ENCODE peak calls at places on chromosomes 16 and 17, in seven cellular contexts. K is heart right ventricle, Q is transverse colon, J is upper lobe of right lung, I is K562, V is ovary, T is brain microvascular endothelial cell. R is an unnamed sample. For H3K27me3, the result is how much of the 10 kb centered on the place peaks cover.

GRCh38 chr16:49755291-49755611 is 100.7 kb downstream of the ZNF423 start:
- DNase-seq in K (no peak), Q (no peak), J (no peak), I (peak), V (no peak), T (peak), R (no peak)

GRCh38 chr16:66617728-66618127 is 13.2 kb downstream of the CMTM3 start:
- DNase-seq in K (no peak), Q (no peak), J (no peak), I (peak), V (no peak), T (no peak), R (no peak)

GRCh38 chr17:4947010-4947410 is 1.3 kb downstream of the PFN1 start:
- DNase-seq in K (no peak), Q (no peak), J (no peak), I (no peak), V (no peak), T (no peak), R (no peak)

GRCh38 chr17:1997146-1997586 is 28.0 kb downstream of the RTN4RL1 start:
- DNase-seq in K (no peak), Q (no peak), J (no peak), I (no peak), V (no peak), T (no peak), R (no peak)

GRCh38 chr16:29665294-29666077 is 2.4 kb downstream of the SPN start:
- DNase-seq in K (no peak), Q (no peak), J (peak), I (peak), V (no peak), T (no peak), R (no peak)

GRCh38 chr16:47817048-47817447 is 338.7 kb downstream of the ABCC12 start:
- DNase-seq in K (no peak), Q (no peak), J (no peak), I (no peak), V (no peak), T (no peak), R (no peak)

GRCh38 chr16:84294196-84295142 is at the start of gene WFDC1:
- DNase-seq in K (peak), Q (no peak), J (peak), I (no peak), V (peak), T (no peak), R (peak)

GRCh38 chr17:15511142-15511541 is 43.7 kb upstream of the CDRT4 start:
- DNase-seq in K (no peak), Q (no peak), J (no peak), I (no peak), V (no peak), T (no peak), R (no peak)

GRCh38 chr17:38877130-38877851 is 7.4 kb downstream of the LASP1 start:
- DNase-seq in K (no peak), Q (peak), J (no peak), I (no peak), V (peak), T (no peak), R (no peak)

GRCh38 chr16:47851026-47851610 is 304.7 kb downstream of the ABCC12 start:
- DNase-seq in K (no peak), Q (no peak), J (no peak), I (no peak), V (no peak), T (no peak), R (peak)

GRCh38 chr16:74297296-74297665 is 667 bp downstream of the PSMD7 start:
- DNase-seq in K (no peak), Q (peak), J (no peak), I (no peak), V (peak), T (peak), R (no peak)

GRCh38 chr17:42311240-42312034 is 23.1 kb downstream of the STAT5A start:
- DNase-seq in K (peak), Q (peak), J (peak), I (peak), V (peak), T (no peak), R (peak)

GRCh38 chr16:88284626-88285513 is 97.9 kb upstream of the ZNF469 start:
- DNase-seq in K (no peak), Q (no peak), J (no peak), I (no peak), V (no peak), T (no peak), R (no peak)

GRCh38 chr17:56824503-56824902 is 9.2 kb downstream of the C17orf67 start:
- DNase-seq in K (no peak), Q (no peak), J (no peak), I (no peak), V (no peak), T (no peak), R (no peak)

GRCh38 chr16:84024854-84025253 is 17.7 kb downstream of the SLC38A8 start:
- DNase-seq in K (no peak), Q (no peak), J (no peak), I (no peak), V (no peak), T (peak), R (no peak)

GRCh38 chr17:63356275-63356905 is 89.7 kb downstream of the CYB561 start:
- DNase-seq in K (no peak), Q (no peak), J (no peak), I (no peak), V (no peak), T (peak), R (no peak)

GRCh38 chr17:31678431-31678830 is 180.6 kb downstream of the COPRS start:
- DNase-seq in K (no peak), Q (no peak), J (no peak), I (no peak), V (no peak), T (no peak), R (no peak)

GRCh38 chr17:44610331-44610730 is 45.9 kb upstream of the MEIOC start:
- DNase-seq in K (no peak), Q (no peak), J (no peak), I (peak), V (no peak), T (no peak), R (no peak)

GRCh38 chr16:10078541-10078949 is 103.7 kb downstream of the GRIN2A start:
- DNase-seq in K (no peak), Q (no peak), J (no peak), I (no peak), V (no peak), T (no peak), R (peak)

GRCh38 chr16:10188236-10188635 is 6.0 kb upstream of the GRIN2A start:
- DNase-seq in K (no peak), Q (no peak), J (no peak), I (no peak), V (no peak), T (no peak), R (no peak)

DNA sequence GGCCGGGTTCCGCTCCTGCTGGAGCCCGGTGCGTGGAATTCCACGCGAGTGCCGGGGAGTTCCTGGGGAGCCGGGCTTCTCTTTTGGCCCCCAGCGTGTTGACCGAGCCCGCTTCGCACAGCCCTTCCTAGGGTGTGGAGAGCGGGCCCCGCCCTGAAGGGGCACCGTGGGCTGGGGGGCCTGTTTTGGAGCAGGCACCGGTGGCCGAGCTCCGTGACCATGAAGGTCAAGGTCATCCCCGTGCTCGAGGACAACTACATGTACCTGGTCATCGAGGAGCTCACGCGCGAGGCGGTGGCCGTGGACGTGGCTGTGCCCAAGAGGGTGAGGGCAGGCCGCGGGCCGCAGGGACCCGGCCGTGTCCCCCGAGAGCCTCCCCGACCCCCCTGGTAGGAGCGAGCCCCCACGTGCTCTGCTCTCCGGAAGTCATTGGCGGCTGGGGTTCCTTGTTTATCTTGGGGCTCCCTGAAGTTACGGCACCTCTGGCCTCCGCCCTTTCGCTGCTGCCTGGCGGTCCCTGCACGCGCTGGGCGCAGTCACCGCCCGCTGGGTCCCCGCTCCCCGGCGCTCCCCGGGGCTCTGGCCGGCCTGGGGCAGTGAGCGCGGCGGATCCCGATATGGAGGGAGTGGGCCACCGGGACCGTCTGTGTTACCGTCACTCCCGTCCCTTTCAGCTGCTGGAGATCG is 528 bp downstream of the HAGHL start:
- DNase-seq in K (no peak), Q (peak), J (no peak), I (peak), V (no peak), T (no peak), R (no peak)
- H3K27ac ChIP-seq in K (no peak), Q (peak), J (peak), I (peak), V (no peak), T (peak), R (peak)

GRCh38 chr16:64742560-64742959 is 379.3 kb downstream of the CDH11 start:
- DNase-seq in K (no peak), Q (no peak), J (no peak), I (no peak), V (no peak), T (no peak), R (no peak)
- H3K27me3 ChIP-seq in K (under half), Q (under half), J (under half), I (under half), V (under half), T (under half), R (under half)

GRCh38 chr16:67858448-67858993 is 11.0 kb upstream of the CENPT start:
- DNase-seq in K (no peak), Q (peak), J (no peak), I (no peak), V (no peak), T (no peak), R (no peak)
- H3K27ac ChIP-seq in K (peak), Q (peak), J (peak), I (peak), V (no peak), T (peak), R (no peak)

GRCh38 chr16:85578599-85578948 is 34.5 kb upstream of the GSE1 start:
- DNase-seq in K (no peak), Q (no peak), J (no peak), I (no peak), V (no peak), T (no peak), R (no peak)
- H3K27me3 ChIP-seq in K (under half), Q (under half), J (under half), I (under half), V (under half), T (under half), R (under half)

GRCh38 chr17:545156-545555 is 169.5 kb downstream of the VPS53 start:
- DNase-seq in K (no peak), Q (no peak), J (no peak), I (no peak), V (no peak), T (no peak), R (no peak)

GRCh38 chr17:546456-546855 is 168.2 kb downstream of the VPS53 start:
- DNase-seq in K (no peak), Q (no peak), J (no peak), I (no peak), V (no peak), T (no peak), R (no peak)

GRCh38 chr17:549197-550040 is 165.2 kb downstream of the VPS53 start:
- DNase-seq in K (no peak), Q (no peak), J (no peak), I (no peak), V (no peak), T (no peak), R (peak)

GRCh38 chr17:550776-551175 is 163.9 kb downstream of the VPS53 start:
- DNase-seq in K (no peak), Q (no peak), J (no peak), I (no peak), V (no peak), T (no peak), R (no peak)

GRCh38 chr17:550041-550398 is 164.6 kb downstream of the VPS53 start:
- DNase-seq in K (no peak), Q (no peak), J (no peak), I (no peak), V (no peak), T (no peak), R (no peak)
- H3K27ac ChIP-seq in K (no peak), Q (no peak), J (no peak), I (no peak), V (no peak), T (no peak), R (no peak)

R was measured in dorsolateral prefrontal cortex.